ENCODE peak calls at places on chromosomes 16 and 17, in seven cellular contexts. Q is CD8-positive, alpha-beta T cell; T is ovary; I is colonic mucosa; U is psoas muscle; N is breast epithelium; P is adrenal gland. E is an unnamed sample.

GRCh38 chr16:2149630-2150417 is 1.4 kb downstream of the RAB26 start:
- DNase-seq in T (no peak), Q (no peak), I (no peak), P (no peak), N (no peak), U (no peak), E (no peak)

GRCh38 chr16:35569413-35569812 is 2110.0 kb downstream of the TP53TG3F start:
- DNase-seq in U (no peak), T (no peak), I (no peak), P (no peak), N (no peak), Q (no peak), E (no peak)

GRCh38 chr17:58120195-58120822 is 27.9 kb upstream of the OR4D1 start:
- DNase-seq in U (no peak), P (peak; percentile 39), T (no peak), I (peak; percentile 44), Q (peak; percentile 57), N (no peak), E (no peak)

GRCh38 chr16:81003610-81004460 is 2.9 kb downstream of the CMC2 start:
- DNase-seq in N (no peak), Q (no peak), T (no peak), I (no peak), P (no peak), U (peak; percentile 70), E (no peak)

GRCh38 chr17:45338023-45338781 is 21.4 kb upstream of the MAP3K14 start:
- DNase-seq in T (peak; percentile 39), P (no peak), I (no peak), Q (no peak), N (peak; percentile 45), U (peak; percentile 66), E (no peak)

GRCh38 chr16:30358990-30359870 is 4.1 kb upstream of the CD2BP2 start:
- DNase-seq in P (no peak), U (no peak), N (no peak), T (no peak), Q (no peak), I (no peak), E (no peak)

GRCh38 chr17:28968914-28969295 is 17.6 kb upstream of the PHF12 start:
- DNase-seq in Q (no peak), U (peak; percentile 6), N (no peak), I (no peak), T (no peak), P (no peak), E (no peak)

GRCh38 chr17:82332669-82333278 is 792 bp downstream of the SECTM1 start:
- DNase-seq in I (no peak), P (peak; percentile 57), Q (peak; percentile 27), N (no peak), T (peak; percentile 56), U (no peak), E (peak; percentile 62)

GRCh38 chr16:86289907-86290306 is 220.4 kb upstream of the FOXF1 start:
- DNase-seq in P (no peak), N (no peak), I (no peak), Q (no peak), T (no peak), U (no peak), E (no peak)

GRCh38 chr16:88988980-88989791 is 12.2 kb upstream of the CBFA2T3 start:
- DNase-seq in I (no peak), T (no peak), P (no peak), U (no peak), N (no peak), Q (no peak), E (no peak)

GRCh38 chr17:57379237-57380054 is 123.1 kb downstream of the MSI2 start:
- DNase-seq in T (no peak), P (no peak), I (no peak), U (no peak), N (no peak), Q (no peak), E (no peak)

GRCh38 chr17:351875-352420 is 659 bp downstream of the RPH3AL start:
- DNase-seq in U (peak; percentile 38), Q (no peak), T (no peak), P (no peak), I (no peak), N (no peak), E (no peak)

GRCh38 chr17:83056583-83057396 is 22.6 kb upstream of the METRNL start:
- DNase-seq in N (peak; percentile 40), U (no peak), P (no peak), I (peak; percentile 15), T (peak; percentile 35), Q (no peak), E (no peak)

GRCh38 chr17:36947922-36948716 is 635 bp upstream of the AATF start:
- DNase-seq in N (no peak), T (no peak), I (no peak), Q (no peak), U (no peak), P (no peak), E (no peak)

GRCh38 chr16:72362972-72363371 is 191.0 kb upstream of the PMFBP1 start:
- DNase-seq in I (no peak), Q (no peak), U (no peak), T (no peak), P (no peak), N (no peak), E (no peak)

GRCh38 chr17:58277107-58277506 is 3.6 kb downstream of the MPO start:
- DNase-seq in U (no peak), P (no peak), N (no peak), I (no peak), T (no peak), Q (no peak), E (no peak)

GRCh38 chr17:77420804-77421634 is 280.2 kb downstream of the SEC14L1 start:
- DNase-seq in U (no peak), Q (peak; percentile 70), N (no peak), T (peak; percentile 78), I (no peak), P (no peak), E (no peak)

GRCh38 chr16:55043499-55043898 is 112.8 kb downstream of the IRX5 start:
- DNase-seq in P (no peak), I (no peak), N (no peak), T (no peak), Q (no peak), U (no peak), E (no peak)

GRCh38 chr17:82915010-82915696 is 75.3 kb upstream of the ZNF750 start:
- DNase-seq in N (no peak), T (no peak), U (no peak), P (no peak), I (no peak), Q (no peak), E (no peak)

GRCh38 chr17:66339563-66339962 is 37.1 kb downstream of the PRKCA start:
- DNase-seq in T (no peak), U (no peak), P (no peak), Q (no peak), N (no peak), I (no peak), E (no peak)

GRCh38 chr16:78893340-78893739 is 707.2 kb downstream of the MAF start:
- DNase-seq in Q (no peak), P (no peak), U (no peak), N (no peak), I (no peak), T (no peak), E (no peak)

GRCh38 chr17:46020023-46020735 is 21.1 kb downstream of the STH start:
- DNase-seq in N (peak; percentile 15), Q (peak; percentile 79), T (peak; percentile 7), U (no peak), I (no peak), P (no peak), E (no peak)

GRCh38 chr16:56967733-56968132 is 6.0 kb downstream of the CETP start:
- DNase-seq in I (no peak), U (peak; percentile 4), Q (no peak), N (no peak), T (no peak), P (no peak), E (no peak)

GRCh38 chr16:84823484-84823883 is 3.7 kb downstream of the CRISPLD2 start:
- DNase-seq in Q (no peak), N (no peak), T (no peak), P (no peak), U (peak; percentile 76), I (no peak), E (no peak)
- H3K4me1 ChIP-seq in Q (peaks cover 13% of the 10 kb centered on the region), N (no peaks in the 10 kb centered on the region), T (peaks cover 16% of the 10 kb centered on the region), P (no peaks in the 10 kb centered on the region), U (no peaks in the 10 kb centered on the region), I (no peaks in the 10 kb centered on the region), E (no peaks in the 10 kb centered on the region)

DNA sequence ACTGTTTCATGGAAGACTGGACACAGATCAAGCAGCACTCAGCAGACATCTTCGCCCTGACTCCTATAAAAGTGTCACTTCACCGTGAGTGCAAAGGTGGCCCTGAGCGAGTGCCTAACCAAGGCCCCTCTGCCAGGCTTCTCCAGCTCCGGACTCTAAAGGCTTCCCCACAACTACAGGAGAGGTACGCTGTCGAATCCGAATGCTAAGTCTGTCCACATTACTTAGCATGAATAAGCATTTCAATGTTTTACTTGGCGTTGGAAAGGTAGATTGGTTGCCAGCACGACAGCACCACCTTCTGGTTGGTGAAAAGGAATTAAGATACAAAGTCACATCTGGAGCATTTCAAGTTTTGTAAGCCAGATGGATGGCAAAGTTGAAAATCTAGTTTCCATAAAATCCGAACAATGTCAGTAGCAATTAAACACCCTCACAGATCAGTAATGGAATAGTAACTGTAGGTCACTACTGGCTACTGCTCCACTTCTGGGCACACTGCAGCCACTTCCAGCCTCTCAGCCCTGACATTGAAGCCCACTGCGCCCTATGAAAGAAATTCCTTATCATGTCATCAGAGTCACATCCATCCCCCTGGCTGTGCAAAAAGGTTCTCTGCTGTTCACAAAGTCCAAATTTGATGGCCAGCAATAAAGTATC is 100.9 kb downstream of the PARN start:
- DNase-seq in N (peak; percentile 66), P (peak; percentile 82), T (peak; percentile 84), Q (peak; percentile 49), I (peak; percentile 78), U (peak; percentile 87), E (no peak)
- TF ChIP-seq CTCF in N (peak; percentile 76), P (peak; percentile 87), T (peak; percentile 88), Q (peak; percentile 73), I (peak; percentile 62), U (peak; percentile 79), E (peak; percentile 61)

GRCh38 chr16:31487720-31488629 is 5.1 kb downstream of the SLC5A2 start:
- DNase-seq in U (peak; percentile 64), Q (peak; percentile 84), I (peak; percentile 80), T (no peak), N (no peak), P (no peak), E (peak; percentile 89)

GRCh38 chr16:31493506-31494125 is 10.7 kb downstream of the SLC5A2 start:
- DNase-seq in I (no peak), U (no peak), T (no peak), N (no peak), P (no peak), Q (no peak), E (peak; percentile 70)

GRCh38 chr16:31489616-31490584 is 7.0 kb downstream of the SLC5A2 start:
- DNase-seq in I (no peak), T (no peak), U (no peak), P (no peak), N (no peak), Q (no peak), E (no peak)

GRCh38 chr16:31488630-31489564 is 6.0 kb downstream of the SLC5A2 start:
- DNase-seq in Q (no peak), P (no peak), N (no peak), I (no peak), U (peak; percentile 61), T (no peak), E (peak; percentile 70)

GRCh38 chr16:31491778-31492418 is 9.0 kb downstream of the SLC5A2 start:
- DNase-seq in T (no peak), N (no peak), I (no peak), P (no peak), Q (no peak), U (no peak), E (no peak)
- H3K27ac ChIP-seq in T (no peak overlapping the region), N (no peak overlapping the region), I (no peak overlapping the region), P (no peak overlapping the region), Q (no peak overlapping the region), U (no peak overlapping the region), E (no peak overlapping the region)

GRCh38 chr17:21165922-21166598 is 39.3 kb downstream of the DHRS7B start:
- DNase-seq in I (no peak), Q (no peak), U (peak; percentile 86), N (no peak), T (no peak), P (no peak), E (no peak)
- H3K4me1 ChIP-seq in I (no peaks in the 10 kb centered on the region), Q (no peaks in the 10 kb centered on the region), U (peaks cover 81% of the 10 kb centered on the region), N (peaks cover 3% of the 10 kb centered on the region), T (peaks cover 10% of the 10 kb centered on the region), P (peaks cover 13% of the 10 kb centered on the region), E (peaks cover 14% of the 10 kb centered on the region)